ENCODE peak calls at places on chromosomes 4 and X, in four cellular contexts. P, J, G and D are unnamed samples.

GRCh38 chr4:70666369-70666768 is at the start of gene JCHAIN:
- DNase-seq in J (no peak), P (no peak), G (no peak), D (no peak)

GRCh38 chr4:2630556-2631273 is 94.3 kb downstream of the FAM193A start:
- DNase-seq in P (no peak), G (no peak), J (no peak), D (peak; percentile 8)

GRCh38 chr4:30536231-30536630 is 183.9 kb upstream of the PCDH7 start:
- DNase-seq in P (no peak), J (no peak), G (no peak), D (no peak)

GRCh38 chr4:159904906-159905305 is 802.0 kb downstream of the RAPGEF2 start:
- DNase-seq in P (no peak), J (no peak), G (no peak), D (no peak)

GRCh38 chrX:17595456-17596035 is 141.7 kb upstream of the SCML1 start:
- DNase-seq in P (no peak), J (no peak), G (no peak), D (no peak)

GRCh38 chr4:128776794-128777216 is 32.7 kb upstream of the JADE1 start:
- DNase-seq in P (no peak), G (no peak), J (no peak), D (no peak)

GRCh38 chrX:136710324-136710951 is 62.5 kb downstream of the CD40LG start:
- DNase-seq in J (no peak), P (no peak), G (no peak), D (no peak)

GRCh38 chr4:55547461-55547770 is 707 bp upstream of the CLOCK start:
- DNase-seq in J (no peak), G (no peak), P (no peak), D (no peak)

GRCh38 chr4:121783210-121783609 is 17.9 kb upstream of the EXOSC9 start:
- DNase-seq in G (no peak), P (no peak), J (no peak), D (no peak)

GRCh38 chrX:136200466-136200865 is 50.7 kb downstream of the MAP7D3 start:
- DNase-seq in P (no peak), G (peak; percentile 34), J (no peak), D (no peak)

GRCh38 chrX:140087865-140088264 is 122.5 kb upstream of the CXorf66 start:
- DNase-seq in P (no peak), J (no peak), G (no peak), D (no peak)

GRCh38 chr4:125390126-125390525 is 75.4 kb downstream of the FAT4 start:
- DNase-seq in G (no peak), J (no peak), P (no peak), D (no peak)

GRCh38 chr4:1609901-1610790 is 74.0 kb downstream of the FAM53A start:
- DNase-seq in J (no peak), G (no peak), P (no peak), D (no peak)

GRCh38 chr4:39526810-39527295 is 386 bp downstream of the UGDH start:
- DNase-seq in G (no peak), P (no peak), J (no peak), D (no peak)

GRCh38 chr4:76943790-76944189 is 5.8 kb upstream of the SEPTIN11 start:
- DNase-seq in P (no peak), J (no peak), G (peak; percentile 44), D (no peak)

GRCh38 chr4:2141022-2141761 is 82.1 kb downstream of the NAT8L start:
- DNase-seq in J (no peak), P (no peak), G (no peak), D (no peak)

GRCh38 chrX:115560978-115561604 is at the start of gene PLS3:
- DNase-seq in J (peak; percentile 81), G (no peak), P (peak; percentile 77), D (peak; percentile 77)

GRCh38 chrX:96182366-96182765 is 502.3 kb upstream of the DIAPH2 start:
- DNase-seq in J (no peak), P (peak; percentile 2), G (peak; percentile 0), D (no peak)

GRCh38 chr4:162557516-162558106 is 393.8 kb upstream of the FSTL5 start:
- DNase-seq in P (no peak), G (no peak), J (no peak), D (no peak)

GRCh38 chr4:73984736-73985527 is 3.1 kb downstream of the PPBP start:
- DNase-seq in P (no peak), J (no peak), G (no peak), D (no peak)

GRCh38 chr4:38669233-38669632 is 5.2 kb downstream of the KLF3 start:
- DNase-seq in G (peak; percentile 83), P (no peak), J (no peak), D (no peak)

GRCh38 chr4:70153937-70154336 is at the start of gene PRR27:
- DNase-seq in P (no peak), G (no peak), J (no peak), D (no peak)

GRCh38 chrX:84933956-84934556 is 69.6 kb upstream of the APOOL start:
- DNase-seq in G (peak; percentile 9), P (no peak), J (no peak), D (no peak)

GRCh38 chrX:2819345-2820130 is 9.2 kb upstream of the GYG2 start:
- DNase-seq in P (peak; percentile 9), J (no peak), G (peak; percentile 56), D (no peak)

GRCh38 chr4:72969957-72970356 is 99.6 kb downstream of the COX18 start:
- DNase-seq in J (no peak), G (no peak), P (no peak), D (no peak)

GRCh38 chr4:10582059-10582686 is 102.4 kb downstream of the CLNK start:
- DNase-seq in G (peak; percentile 46), J (no peak), P (peak; percentile 12), D (peak; percentile 54)

GRCh38 chrX:69024931-69025330 is 140.3 kb downstream of the PJA1 start:
- DNase-seq in P (no peak), G (no peak), J (no peak), D (no peak)

GRCh38 chrX:82973641-82974040 is 534.4 kb upstream of the POU3F4 start:
- DNase-seq in J (no peak), P (no peak), G (no peak), D (no peak)

GRCh38 chr4:124202106-124202505 is 510.4 kb downstream of the ANKRD50 start:
- DNase-seq in J (no peak), G (no peak), P (no peak), D (no peak)

GRCh38 chr4:159159611-159160010 is 56.7 kb downstream of the RAPGEF2 start:
- DNase-seq in P (no peak), G (no peak), J (no peak), D (no peak)

GRCh38 chrX:40832723-40833122 is 97.4 kb upstream of the MED14 start:
- DNase-seq in G (no peak), P (no peak), J (no peak), D (no peak)

GRCh38 chr4:82240410-82240809 is 133.4 kb downstream of the HNRNPD start:
- DNase-seq in G (no peak), J (no peak), P (no peak), D (no peak)

GRCh38 chr4:5137927-5138326 is 86.6 kb downstream of the STK32B start:
- DNase-seq in G (no peak), P (no peak), J (no peak), D (no peak)

GRCh38 chr4:6123541-6123940 is 76.8 kb downstream of the JAKMIP1 start:
- DNase-seq in P (no peak), G (no peak), J (no peak), D (no peak)

GRCh38 chr4:26410385-26411293 is 79.6 kb downstream of the CCKAR start:
- DNase-seq in P (peak; percentile 44), G (peak; percentile 67), J (no peak), D (no peak)

GRCh38 chrX:133609151-133609550 is 193.9 kb upstream of the GPC4 start:
- DNase-seq in P (no peak), G (no peak), J (no peak), D (no peak)

GRCh38 chr4:47533689-47534347 is 48.7 kb downstream of the ATP10D start:
- DNase-seq in J (no peak), G (no peak), P (no peak), D (no peak)

GRCh38 chr4:40515398-40516293 is 114.0 kb downstream of the RBM47 start:
- DNase-seq in G (peak; percentile 93), J (no peak), P (peak; percentile 64), D (no peak)

GRCh38 chrX:27675493-27675892 is 85.3 kb downstream of the DCAF8L2 start:
- DNase-seq in J (no peak), P (no peak), G (no peak), D (no peak)

GRCh38 chrX:69618803-69619202 is 2.9 kb downstream of the EDA start:
- DNase-seq in P (peak; percentile 19), G (peak; percentile 3), J (no peak), D (no peak)

GRCh38 chrX:149707147-149707901 is 4.5 kb upstream of the MAGEA11 start:
- DNase-seq in P (no peak), G (no peak), J (no peak), D (no peak)
- TF ChIP-seq FOSL1 in P (no peak), G (no peak), J (no peak), D (no peak)

DNA sequence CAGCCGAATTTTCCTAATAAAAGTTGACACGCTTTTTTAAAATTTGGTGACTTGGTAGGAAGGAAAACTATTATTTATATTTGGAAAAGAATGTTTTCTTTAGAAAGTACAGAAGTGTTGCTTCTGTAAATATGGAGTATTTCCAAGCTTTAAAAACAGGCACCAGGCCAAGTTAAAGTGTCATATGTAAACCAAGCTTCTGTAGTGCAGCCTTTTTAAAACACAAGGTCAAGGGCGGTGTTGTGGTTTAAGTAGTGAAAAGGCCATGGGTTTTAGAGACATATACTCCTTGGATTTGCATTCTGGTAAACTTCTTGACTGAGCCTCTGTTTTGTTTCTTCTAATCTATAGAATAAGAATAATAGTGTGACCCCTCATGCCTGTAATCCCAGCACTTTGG is 62.8 kb downstream of the TRIM2 start:
- DNase-seq in G (no peak), P (no peak), J (no peak), D (no peak)
- TF ChIP-seq RAD21 in G (no peak), P (no peak), J (no peak), D (no peak)

GRCh38 chrX:153647461-153648357 is 706 bp downstream of the DUSP9 start:
- DNase-seq in G (no peak), P (no peak), J (no peak), D (no peak)

GRCh38 chrX:153649915-153650782 is 3.1 kb downstream of the DUSP9 start:
- DNase-seq in P (no peak), J (no peak), G (no peak), D (no peak)

GRCh38 chrX:153648358-153649177 is 1.6 kb downstream of the DUSP9 start:
- DNase-seq in G (no peak), P (no peak), J (no peak), D (no peak)

GRCh38 chrX:153650959-153651358 is 4.0 kb downstream of the DUSP9 start:
- DNase-seq in J (no peak), P (no peak), G (no peak), D (no peak)

GRCh38 chrX:153649178-153649914 is 2.3 kb downstream of the DUSP9 start:
- DNase-seq in P (peak; percentile 70), J (peak; percentile 63), G (peak; percentile 68), D (no peak)
- TF ChIP-seq FOSL1 in P (no peak), J (no peak), G (no peak), D (no peak)

GRCh38 chrX:118528089-118528753 is 32.6 kb downstream of the DOCK11 start:
- DNase-seq in G (no peak), P (no peak), J (no peak), D (no peak)
- TF ChIP-seq RAD21 in G (no peak), P (no peak), J (no peak), D (no peak)